ENCODE peak calls at places on chromosomes 3 and 15, in five cellular contexts. One of them, this sample, is unnamed.

GRCh38 chr3:55701997-55702396 is 214.9 kb upstream of the WNT5A start:
- DNase-seq in EL: peak; percentile 40
- DNase-seq in C1 segment of cervical spinal cord: no peak
- DNase-seq in stimulated activated CD8-positive, alpha-beta memory T cell treated with anti-CD3 and anti-CD28 coated beads, Interleukin-7, amount 100 ng/mL, for 1 hour: no peak
- DNase-seq in activated T-helper 9 cell treated with anti-CD3 and anti-CD28 coated beads, Interleukin-2, amount 50 U/mL, for 16 hours: no peak
- DNase-seq in this sample: no peak

GRCh38 chr3:78879516-78879860 is 888.3 kb downstream of the ROBO1 start:
- DNase-seq in EL: no peak
- DNase-seq in C1 segment of cervical spinal cord: no peak
- DNase-seq in stimulated activated CD8-positive, alpha-beta memory T cell treated with anti-CD3 and anti-CD28 coated beads, Interleukin-7, amount 100 ng/mL, for 1 hour: no peak
- DNase-seq in activated T-helper 9 cell treated with anti-CD3 and anti-CD28 coated beads, Interleukin-2, amount 50 U/mL, for 16 hours: no peak
- DNase-seq in this sample: no peak

GRCh38 chr15:69126054-69126469 is 34.4 kb upstream of the GLCE start:
- DNase-seq in EL: no peak
- DNase-seq in C1 segment of cervical spinal cord: no peak
- DNase-seq in stimulated activated CD8-positive, alpha-beta memory T cell treated with anti-CD3 and anti-CD28 coated beads, Interleukin-7, amount 100 ng/mL, for 1 hour: no peak
- DNase-seq in activated T-helper 9 cell treated with anti-CD3 and anti-CD28 coated beads, Interleukin-2, amount 50 U/mL, for 16 hours: no peak
- DNase-seq in this sample: no peak

GRCh38 chr3:107753494-107753893 is 230.7 kb downstream of the BBX start:
- DNase-seq in EL: peak; percentile 41
- DNase-seq in C1 segment of cervical spinal cord: peak; percentile 29
- DNase-seq in stimulated activated CD8-positive, alpha-beta memory T cell treated with anti-CD3 and anti-CD28 coated beads, Interleukin-7, amount 100 ng/mL, for 1 hour: no peak
- DNase-seq in activated T-helper 9 cell treated with anti-CD3 and anti-CD28 coated beads, Interleukin-2, amount 50 U/mL, for 16 hours: no peak
- DNase-seq in this sample: no peak

GRCh38 chr3:66763294-66763693 is 234.8 kb upstream of the KBTBD8 start:
- DNase-seq in EL: peak; percentile 61
- DNase-seq in C1 segment of cervical spinal cord: peak; percentile 9
- DNase-seq in stimulated activated CD8-positive, alpha-beta memory T cell treated with anti-CD3 and anti-CD28 coated beads, Interleukin-7, amount 100 ng/mL, for 1 hour: no peak
- DNase-seq in activated T-helper 9 cell treated with anti-CD3 and anti-CD28 coated beads, Interleukin-2, amount 50 U/mL, for 16 hours: no peak
- DNase-seq in this sample: peak; percentile 27

GRCh38 chr3:184751204-184751809 is 39.4 kb upstream of the MAGEF1 start:
- DNase-seq in EL: no peak
- DNase-seq in C1 segment of cervical spinal cord: no peak
- DNase-seq in stimulated activated CD8-positive, alpha-beta memory T cell treated with anti-CD3 and anti-CD28 coated beads, Interleukin-7, amount 100 ng/mL, for 1 hour: no peak
- DNase-seq in activated T-helper 9 cell treated with anti-CD3 and anti-CD28 coated beads, Interleukin-2, amount 50 U/mL, for 16 hours: no peak
- DNase-seq in this sample: no peak

GRCh38 chr3:128275316-128276150 is 122.3 kb downstream of the EEFSEC start:
- DNase-seq in EL: no peak
- DNase-seq in C1 segment of cervical spinal cord: no peak
- DNase-seq in stimulated activated CD8-positive, alpha-beta memory T cell treated with anti-CD3 and anti-CD28 coated beads, Interleukin-7, amount 100 ng/mL, for 1 hour: no peak
- DNase-seq in activated T-helper 9 cell treated with anti-CD3 and anti-CD28 coated beads, Interleukin-2, amount 50 U/mL, for 16 hours: no peak
- DNase-seq in this sample: no peak

GRCh38 chr15:91801836-91802534 is 51.5 kb upstream of the SLCO3A1 start:
- DNase-seq in EL: no peak
- DNase-seq in C1 segment of cervical spinal cord: no peak
- DNase-seq in stimulated activated CD8-positive, alpha-beta memory T cell treated with anti-CD3 and anti-CD28 coated beads, Interleukin-7, amount 100 ng/mL, for 1 hour: no peak
- DNase-seq in activated T-helper 9 cell treated with anti-CD3 and anti-CD28 coated beads, Interleukin-2, amount 50 U/mL, for 16 hours: no peak
- DNase-seq in this sample: no peak

GRCh38 chr3:32454111-32454510 is 48.5 kb downstream of the CMTM6 start:
- DNase-seq in EL: no peak
- DNase-seq in C1 segment of cervical spinal cord: no peak
- DNase-seq in stimulated activated CD8-positive, alpha-beta memory T cell treated with anti-CD3 and anti-CD28 coated beads, Interleukin-7, amount 100 ng/mL, for 1 hour: no peak
- DNase-seq in activated T-helper 9 cell treated with anti-CD3 and anti-CD28 coated beads, Interleukin-2, amount 50 U/mL, for 16 hours: no peak
- DNase-seq in this sample: no peak

GRCh38 chr15:97027772-97028171 is 697.3 kb downstream of the NR2F2 start:
- DNase-seq in EL: no peak
- DNase-seq in C1 segment of cervical spinal cord: no peak
- DNase-seq in stimulated activated CD8-positive, alpha-beta memory T cell treated with anti-CD3 and anti-CD28 coated beads, Interleukin-7, amount 100 ng/mL, for 1 hour: no peak
- DNase-seq in activated T-helper 9 cell treated with anti-CD3 and anti-CD28 coated beads, Interleukin-2, amount 50 U/mL, for 16 hours: no peak
- DNase-seq in this sample: no peak

GRCh38 chr3:178880274-178880673 is 191.3 kb downstream of the ZMAT3 start:
- DNase-seq in EL: no peak
- DNase-seq in C1 segment of cervical spinal cord: no peak
- DNase-seq in stimulated activated CD8-positive, alpha-beta memory T cell treated with anti-CD3 and anti-CD28 coated beads, Interleukin-7, amount 100 ng/mL, for 1 hour: no peak
- DNase-seq in activated T-helper 9 cell treated with anti-CD3 and anti-CD28 coated beads, Interleukin-2, amount 50 U/mL, for 16 hours: no peak
- DNase-seq in this sample: no peak

GRCh38 chr3:98733055-98733777 is 29.9 kb upstream of the ST3GAL6 start:
- DNase-seq in EL: peak; percentile 39
- DNase-seq in C1 segment of cervical spinal cord: peak; percentile 80
- DNase-seq in stimulated activated CD8-positive, alpha-beta memory T cell treated with anti-CD3 and anti-CD28 coated beads, Interleukin-7, amount 100 ng/mL, for 1 hour: no peak
- DNase-seq in activated T-helper 9 cell treated with anti-CD3 and anti-CD28 coated beads, Interleukin-2, amount 50 U/mL, for 16 hours: no peak
- DNase-seq in this sample: peak; percentile 59

GRCh38 chr3:112894258-112894657 is 47.6 kb upstream of the CD200R1L start:
- DNase-seq in EL: peak; percentile 24
- DNase-seq in C1 segment of cervical spinal cord: no peak
- DNase-seq in stimulated activated CD8-positive, alpha-beta memory T cell treated with anti-CD3 and anti-CD28 coated beads, Interleukin-7, amount 100 ng/mL, for 1 hour: no peak
- DNase-seq in activated T-helper 9 cell treated with anti-CD3 and anti-CD28 coated beads, Interleukin-2, amount 50 U/mL, for 16 hours: no peak
- DNase-seq in this sample: no peak

GRCh38 chr15:42772126-42772525 is 35.2 kb upstream of the CDAN1 start:
- DNase-seq in EL: no peak
- DNase-seq in C1 segment of cervical spinal cord: peak; percentile 0
- DNase-seq in stimulated activated CD8-positive, alpha-beta memory T cell treated with anti-CD3 and anti-CD28 coated beads, Interleukin-7, amount 100 ng/mL, for 1 hour: no peak
- DNase-seq in activated T-helper 9 cell treated with anti-CD3 and anti-CD28 coated beads, Interleukin-2, amount 50 U/mL, for 16 hours: no peak
- DNase-seq in this sample: no peak

GRCh38 chr15:66092053-66092976 is 161.2 kb downstream of the MEGF11 start:
- DNase-seq in EL: no peak
- DNase-seq in C1 segment of cervical spinal cord: no peak
- DNase-seq in stimulated activated CD8-positive, alpha-beta memory T cell treated with anti-CD3 and anti-CD28 coated beads, Interleukin-7, amount 100 ng/mL, for 1 hour: no peak
- DNase-seq in activated T-helper 9 cell treated with anti-CD3 and anti-CD28 coated beads, Interleukin-2, amount 50 U/mL, for 16 hours: no peak
- DNase-seq in this sample: no peak

GRCh38 chr15:29821416-29822099 is 710 bp downstream of the TJP1 start:
- DNase-seq in EL: peak; percentile 90
- DNase-seq in C1 segment of cervical spinal cord: peak; percentile 61
- DNase-seq in stimulated activated CD8-positive, alpha-beta memory T cell treated with anti-CD3 and anti-CD28 coated beads, Interleukin-7, amount 100 ng/mL, for 1 hour: no peak
- DNase-seq in activated T-helper 9 cell treated with anti-CD3 and anti-CD28 coated beads, Interleukin-2, amount 50 U/mL, for 16 hours: no peak
- DNase-seq in this sample: peak; percentile 44

GRCh38 chr15:41438206-41438605 is 21.3 kb downstream of the RTF1 start:
- DNase-seq in EL: no peak
- DNase-seq in C1 segment of cervical spinal cord: no peak
- DNase-seq in stimulated activated CD8-positive, alpha-beta memory T cell treated with anti-CD3 and anti-CD28 coated beads, Interleukin-7, amount 100 ng/mL, for 1 hour: no peak
- DNase-seq in activated T-helper 9 cell treated with anti-CD3 and anti-CD28 coated beads, Interleukin-2, amount 50 U/mL, for 16 hours: no peak
- DNase-seq in this sample: no peak

GRCh38 chr3:164452707-164453106 is 625.6 kb downstream of the SI start:
- DNase-seq in EL: no peak
- DNase-seq in C1 segment of cervical spinal cord: no peak
- DNase-seq in stimulated activated CD8-positive, alpha-beta memory T cell treated with anti-CD3 and anti-CD28 coated beads, Interleukin-7, amount 100 ng/mL, for 1 hour: no peak
- DNase-seq in activated T-helper 9 cell treated with anti-CD3 and anti-CD28 coated beads, Interleukin-2, amount 50 U/mL, for 16 hours: no peak
- DNase-seq in this sample: no peak

GRCh38 chr3:81651139-81651538 is 110.3 kb downstream of the GBE1 start:
- DNase-seq in EL: no peak
- DNase-seq in C1 segment of cervical spinal cord: no peak
- DNase-seq in stimulated activated CD8-positive, alpha-beta memory T cell treated with anti-CD3 and anti-CD28 coated beads, Interleukin-7, amount 100 ng/mL, for 1 hour: no peak
- DNase-seq in activated T-helper 9 cell treated with anti-CD3 and anti-CD28 coated beads, Interleukin-2, amount 50 U/mL, for 16 hours: no peak
- DNase-seq in this sample: no peak

This sample was measured in caudate nucleus.